ENCODE peak calls at places on chromosomes 13 and 19, in seven cellular contexts. One of them, this sample, is unnamed.

GRCh38 chr19:45809643-45810159 is 5.4 kb downstream of the RSPH6A start:
- ATAC-seq in right cardiac atrium: no peak
- ATAC-seq in heart right ventricle: no peak
- ATAC-seq in CD4-positive, alpha-beta T cell: no peak
- ATAC-seq in activated naive CD8-positive, alpha-beta T cell treated with anti-CD3 and anti-CD28 coated beads, Interleukin-2, amount 10 ng/mL, durations not matched to agents 7 days and 5 days: no peak
- ATAC-seq in GM23338: peak; percentile 46
- ATAC-seq in CD8-positive, alpha-beta T cell: no peak
- ATAC-seq in this sample: no peak

GRCh38 chr19:51441410-51442390 is 16.6 kb downstream of the SIGLEC8 start:
- ATAC-seq in heart right ventricle: no peak
- ATAC-seq in CD8-positive, alpha-beta T cell: peak; percentile 91
- ATAC-seq in right cardiac atrium: peak; percentile 32
- ATAC-seq in CD4-positive, alpha-beta T cell: peak; percentile 90
- ATAC-seq in GM23338: no peak
- ATAC-seq in activated naive CD8-positive, alpha-beta T cell treated with anti-CD3 and anti-CD28 coated beads, Interleukin-2, amount 10 ng/mL, durations not matched to agents 7 days and 5 days: peak; percentile 94
- ATAC-seq in this sample: peak; percentile 85

GRCh38 chr19:46872967-46873366 is 12.2 kb downstream of the ARHGAP35 start:
- ATAC-seq in heart right ventricle: no peak
- ATAC-seq in CD4-positive, alpha-beta T cell: no peak
- ATAC-seq in CD8-positive, alpha-beta T cell: no peak
- ATAC-seq in right cardiac atrium: no peak
- ATAC-seq in activated naive CD8-positive, alpha-beta T cell treated with anti-CD3 and anti-CD28 coated beads, Interleukin-2, amount 10 ng/mL, durations not matched to agents 7 days and 5 days: no peak
- ATAC-seq in GM23338: no peak
- ATAC-seq in this sample: no peak

GRCh38 chr19:10888421-10888866 is 17.1 kb downstream of the CARM1 start:
- ATAC-seq in CD4-positive, alpha-beta T cell: no peak
- ATAC-seq in CD8-positive, alpha-beta T cell: no peak
- ATAC-seq in GM23338: peak; percentile 73
- ATAC-seq in heart right ventricle: no peak
- ATAC-seq in right cardiac atrium: no peak
- ATAC-seq in activated naive CD8-positive, alpha-beta T cell treated with anti-CD3 and anti-CD28 coated beads, Interleukin-2, amount 10 ng/mL, durations not matched to agents 7 days and 5 days: no peak
- ATAC-seq in this sample: no peak

GRCh38 chr13:102757006-102757405 is 16.6 kb downstream of the TEX30 start:
- ATAC-seq in GM23338: no peak
- ATAC-seq in activated naive CD8-positive, alpha-beta T cell treated with anti-CD3 and anti-CD28 coated beads, Interleukin-2, amount 10 ng/mL, durations not matched to agents 7 days and 5 days: no peak
- ATAC-seq in CD4-positive, alpha-beta T cell: no peak
- ATAC-seq in CD8-positive, alpha-beta T cell: no peak
- ATAC-seq in right cardiac atrium: no peak
- ATAC-seq in heart right ventricle: no peak
- ATAC-seq in this sample: no peak

GRCh38 chr13:73833331-73834070 is 300.7 kb downstream of the KLF12 start:
- ATAC-seq in right cardiac atrium: no peak
- ATAC-seq in GM23338: no peak
- ATAC-seq in activated naive CD8-positive, alpha-beta T cell treated with anti-CD3 and anti-CD28 coated beads, Interleukin-2, amount 10 ng/mL, durations not matched to agents 7 days and 5 days: no peak
- ATAC-seq in CD4-positive, alpha-beta T cell: no peak
- ATAC-seq in CD8-positive, alpha-beta T cell: no peak
- ATAC-seq in heart right ventricle: no peak
- ATAC-seq in this sample: no peak

GRCh38 chr19:5017235-5017634 is 48.3 kb downstream of the KDM4B start:
- ATAC-seq in CD8-positive, alpha-beta T cell: no peak
- ATAC-seq in activated naive CD8-positive, alpha-beta T cell treated with anti-CD3 and anti-CD28 coated beads, Interleukin-2, amount 10 ng/mL, durations not matched to agents 7 days and 5 days: no peak
- ATAC-seq in CD4-positive, alpha-beta T cell: no peak
- ATAC-seq in GM23338: no peak
- ATAC-seq in right cardiac atrium: no peak
- ATAC-seq in heart right ventricle: no peak
- ATAC-seq in this sample: no peak

GRCh38 chr13:27401210-27401609 is 23.2 kb upstream of the GTF3A start:
- ATAC-seq in GM23338: no peak
- ATAC-seq in right cardiac atrium: peak; percentile 70
- ATAC-seq in CD8-positive, alpha-beta T cell: no peak
- ATAC-seq in activated naive CD8-positive, alpha-beta T cell treated with anti-CD3 and anti-CD28 coated beads, Interleukin-2, amount 10 ng/mL, durations not matched to agents 7 days and 5 days: no peak
- ATAC-seq in heart right ventricle: no peak
- ATAC-seq in CD4-positive, alpha-beta T cell: no peak
- ATAC-seq in this sample: no peak

GRCh38 chr13:35936579-35936978 is 194.6 kb downstream of the DCLK1 start:
- ATAC-seq in right cardiac atrium: no peak
- ATAC-seq in GM23338: no peak
- ATAC-seq in CD4-positive, alpha-beta T cell: no peak
- ATAC-seq in CD8-positive, alpha-beta T cell: no peak
- ATAC-seq in activated naive CD8-positive, alpha-beta T cell treated with anti-CD3 and anti-CD28 coated beads, Interleukin-2, amount 10 ng/mL, durations not matched to agents 7 days and 5 days: no peak
- ATAC-seq in heart right ventricle: no peak
- ATAC-seq in this sample: no peak

GRCh38 chr19:35978271-35978670 is 16.7 kb upstream of the SDHAF1 start:
- ATAC-seq in CD4-positive, alpha-beta T cell: no peak
- ATAC-seq in activated naive CD8-positive, alpha-beta T cell treated with anti-CD3 and anti-CD28 coated beads, Interleukin-2, amount 10 ng/mL, durations not matched to agents 7 days and 5 days: no peak
- ATAC-seq in CD8-positive, alpha-beta T cell: no peak
- ATAC-seq in right cardiac atrium: no peak
- ATAC-seq in heart right ventricle: no peak
- ATAC-seq in GM23338: peak; percentile 11
- ATAC-seq in this sample: no peak

GRCh38 chr13:24454100-24454499 is 58.5 kb downstream of the PARP4 start:
- ATAC-seq in CD4-positive, alpha-beta T cell: no peak
- ATAC-seq in GM23338: no peak
- ATAC-seq in right cardiac atrium: no peak
- ATAC-seq in heart right ventricle: peak; percentile 47
- ATAC-seq in activated naive CD8-positive, alpha-beta T cell treated with anti-CD3 and anti-CD28 coated beads, Interleukin-2, amount 10 ng/mL, durations not matched to agents 7 days and 5 days: no peak
- ATAC-seq in CD8-positive, alpha-beta T cell: no peak
- ATAC-seq in this sample: no peak